ENCODE peak calls at places on chromosomes 6 and 20, in four cellular contexts. One of them, this sample, is unnamed.

GRCh38 chr6:84442241-84442640 is 214.8 kb upstream of the CEP162 start:
- DNase-seq in left ventricle myocardium inferior: no peak
- DNase-seq in HCT116: no peak
- DNase-seq in psoas muscle: no peak
- DNase-seq in this sample: no peak

GRCh38 chr6:140012146-140012545 is 637.7 kb upstream of the CITED2 start:
- DNase-seq in left ventricle myocardium inferior: no peak
- DNase-seq in HCT116: no peak
- DNase-seq in psoas muscle: no peak
- DNase-seq in this sample: no peak

GRCh38 chr20:34127787-34128186 is 15.7 kb upstream of the EIF2S2 start:
- DNase-seq in left ventricle myocardium inferior: no peak
- DNase-seq in HCT116: no peak
- DNase-seq in psoas muscle: no peak
- DNase-seq in this sample: no peak

GRCh38 chr6:168122011-168122410 is 43.0 kb upstream of the FRMD1 start:
- DNase-seq in left ventricle myocardium inferior: no peak
- DNase-seq in HCT116: no peak
- DNase-seq in psoas muscle: no peak
- DNase-seq in this sample: no peak

GRCh38 chr6:2581611-2582010 is 169.1 kb downstream of the MYLK4 start:
- DNase-seq in left ventricle myocardium inferior: no peak
- DNase-seq in HCT116: no peak
- DNase-seq in psoas muscle: no peak
- DNase-seq in this sample: no peak

GRCh38 chr20:54980321-54980960 is 505.0 kb downstream of the DOK5 start:
- DNase-seq in left ventricle myocardium inferior: no peak
- DNase-seq in HCT116: no peak
- DNase-seq in psoas muscle: no peak
- DNase-seq in this sample: no peak

GRCh38 chr6:111823831-111824607 is 49.2 kb downstream of the FYN start:
- DNase-seq in left ventricle myocardium inferior: no peak
- DNase-seq in HCT116: no peak
- DNase-seq in psoas muscle: no peak
- DNase-seq in this sample: no peak

GRCh38 chr20:47479506-47479905 is 22.2 kb upstream of the NCOA3 start:
- DNase-seq in left ventricle myocardium inferior: no peak
- DNase-seq in HCT116: no peak
- DNase-seq in psoas muscle: no peak
- DNase-seq in this sample: no peak

GRCh38 chr6:160221423-160221822 is 37.2 kb downstream of the SLC22A2 start:
- DNase-seq in left ventricle myocardium inferior: no peak
- DNase-seq in HCT116: no peak
- DNase-seq in psoas muscle: no peak
- DNase-seq in this sample: no peak

GRCh38 chr6:47897233-47897632 is 115.4 kb downstream of the OPN5 start:
- DNase-seq in left ventricle myocardium inferior: no peak
- DNase-seq in HCT116: no peak
- DNase-seq in psoas muscle: no peak
- DNase-seq in this sample: no peak

GRCh38 chr6:36368921-36369880 is 18.3 kb downstream of the ETV7 start:
- DNase-seq in left ventricle myocardium inferior: no peak
- DNase-seq in HCT116: no peak
- DNase-seq in psoas muscle: peak; percentile 72
- DNase-seq in this sample: peak; percentile 35

GRCh38 chr6:108675226-108676160 is 114.8 kb downstream of the FOXO3 start:
- DNase-seq in left ventricle myocardium inferior: no peak
- DNase-seq in HCT116: no peak
- DNase-seq in psoas muscle: no peak
- DNase-seq in this sample: no peak

GRCh38 chr6:30787954-30788353 is 43.6 kb upstream of the IER3 start:
- DNase-seq in left ventricle myocardium inferior: no peak
- DNase-seq in HCT116: no peak
- DNase-seq in psoas muscle: no peak
- DNase-seq in this sample: no peak

GRCh38 chr6:87473419-87473903 is 687 bp downstream of the SLC35A1 start:
- DNase-seq in left ventricle myocardium inferior: no peak
- DNase-seq in HCT116: no peak
- DNase-seq in psoas muscle: no peak
- DNase-seq in this sample: peak; percentile 22

GRCh38 chr6:87472525-87473418 is at the start of gene SLC35A1:
- DNase-seq in left ventricle myocardium inferior: peak; percentile 87
- DNase-seq in HCT116: peak; percentile 74
- DNase-seq in psoas muscle: peak; percentile 93
- DNase-seq in this sample: peak; percentile 87
- TF ChIP-seq CTCF in left ventricle myocardium inferior: peak; percentile 54
- TF ChIP-seq CTCF in HCT116: no peak
- TF ChIP-seq CTCF in psoas muscle: peak; percentile 24
- TF ChIP-seq CTCF in this sample: peak; percentile 19

GRCh38 chr6:103273048-103273447 is 1586.7 kb downstream of the HACE1 start:
- DNase-seq in left ventricle myocardium inferior: no peak
- DNase-seq in HCT116: peak; percentile 56
- DNase-seq in psoas muscle: no peak
- DNase-seq in this sample: no peak
- TF ChIP-seq CTCF in left ventricle myocardium inferior: peak; percentile 58
- TF ChIP-seq CTCF in HCT116: peak; percentile 65
- TF ChIP-seq CTCF in psoas muscle: peak; percentile 22
- TF ChIP-seq CTCF in this sample: peak; percentile 31

DNA sequence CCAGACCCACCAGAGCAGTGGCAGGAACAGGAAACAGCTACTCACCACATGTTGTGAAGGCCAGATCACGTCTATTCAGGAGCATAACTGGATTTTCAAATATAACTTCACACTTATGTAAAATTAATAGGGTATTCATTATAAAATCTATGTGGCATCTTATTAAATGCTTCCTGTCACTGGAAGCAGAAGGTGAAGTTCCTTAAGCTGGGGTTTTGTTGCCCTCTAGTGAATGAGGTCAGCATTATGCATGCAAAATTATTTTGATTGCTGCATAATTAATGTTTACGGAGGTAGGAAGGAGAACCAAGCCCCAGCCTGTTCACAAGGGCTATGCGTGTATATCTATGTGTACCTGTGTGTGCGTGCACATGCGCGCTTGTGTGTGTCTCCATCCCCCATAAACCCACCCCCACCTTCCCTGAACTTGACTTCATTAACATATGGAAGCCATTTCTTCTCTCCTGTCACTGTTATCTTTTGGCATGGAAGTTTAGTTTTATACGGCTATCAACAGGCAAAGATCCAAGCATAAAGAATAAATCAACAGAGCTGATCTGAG is 90.3 kb upstream of the CDH4 start:
- DNase-seq in left ventricle myocardium inferior: no peak
- DNase-seq in HCT116: no peak
- DNase-seq in psoas muscle: no peak
- DNase-seq in this sample: no peak
- TF ChIP-seq CTCF in left ventricle myocardium inferior: peak; percentile 21
- TF ChIP-seq CTCF in HCT116: no peak
- TF ChIP-seq CTCF in psoas muscle: no peak
- TF ChIP-seq CTCF in this sample: no peak

DNA sequence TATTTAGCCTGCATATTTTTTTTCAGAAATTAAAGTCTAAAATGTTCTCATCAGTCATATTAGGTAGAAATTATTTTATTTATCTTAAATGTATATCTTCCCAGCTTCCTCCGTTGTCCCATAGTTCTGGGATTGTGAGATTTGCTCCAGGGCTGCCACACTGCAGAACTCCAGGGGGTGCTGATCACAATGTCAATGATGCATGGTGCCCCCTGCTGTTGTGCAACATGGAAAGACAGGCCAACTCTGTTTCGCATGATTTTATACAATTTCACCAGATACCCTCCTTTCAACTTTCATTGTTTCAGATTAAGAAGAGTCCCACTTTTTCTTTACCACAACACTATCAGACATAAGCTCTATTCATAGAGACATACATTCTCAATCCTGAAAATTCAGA is 35.9 kb downstream of the ID4 start:
- DNase-seq in left ventricle myocardium inferior: no peak
- DNase-seq in HCT116: no peak
- DNase-seq in psoas muscle: no peak
- DNase-seq in this sample: peak; percentile 53
- TF ChIP-seq CTCF in left ventricle myocardium inferior: no peak
- TF ChIP-seq CTCF in HCT116: peak; percentile 57
- TF ChIP-seq CTCF in psoas muscle: no peak
- TF ChIP-seq CTCF in this sample: peak; percentile 58

GRCh38 chr6:7173843-7174503 is 66.2 kb downstream of the RREB1 start:
- DNase-seq in left ventricle myocardium inferior: no peak
- DNase-seq in HCT116: no peak
- DNase-seq in psoas muscle: no peak
- DNase-seq in this sample: no peak
- TF ChIP-seq CTCF in left ventricle myocardium inferior: no peak
- TF ChIP-seq CTCF in HCT116: no peak
- TF ChIP-seq CTCF in psoas muscle: no peak
- TF ChIP-seq CTCF in this sample: no peak

DNA sequence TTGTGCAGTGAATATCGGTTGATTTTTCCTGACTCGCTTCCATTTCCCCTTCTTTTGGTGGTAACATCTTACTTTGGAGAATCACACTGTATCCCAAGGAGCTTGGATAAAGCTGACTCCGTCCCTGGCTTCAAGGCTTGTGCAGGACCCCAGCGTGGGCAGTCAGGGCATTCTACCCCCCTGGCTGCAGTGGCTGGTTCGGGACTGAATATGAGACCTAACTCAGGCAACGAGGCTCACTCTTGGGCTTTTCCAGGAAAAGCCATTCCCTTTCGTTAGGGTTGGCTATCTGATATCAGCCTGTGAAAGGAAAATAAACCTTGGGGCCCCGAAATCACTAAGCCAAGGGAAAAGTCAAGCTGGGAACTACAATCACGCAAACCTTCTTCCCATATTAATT is 30.1 kb upstream of the GJA1 start:
- DNase-seq in left ventricle myocardium inferior: no peak
- DNase-seq in HCT116: no peak
- DNase-seq in psoas muscle: no peak
- DNase-seq in this sample: no peak
- TF ChIP-seq CTCF in left ventricle myocardium inferior: no peak
- TF ChIP-seq CTCF in HCT116: no peak
- TF ChIP-seq CTCF in psoas muscle: no peak
- TF ChIP-seq CTCF in this sample: no peak

GRCh38 chr20:1533059-1533458 is 24.4 kb downstream of the SIRPD start:
- DNase-seq in left ventricle myocardium inferior: no peak
- DNase-seq in HCT116: no peak
- DNase-seq in psoas muscle: no peak
- DNase-seq in this sample: no peak
- TF ChIP-seq CTCF in left ventricle myocardium inferior: no peak
- TF ChIP-seq CTCF in HCT116: no peak
- TF ChIP-seq CTCF in psoas muscle: no peak
- TF ChIP-seq CTCF in this sample: no peak

DNA sequence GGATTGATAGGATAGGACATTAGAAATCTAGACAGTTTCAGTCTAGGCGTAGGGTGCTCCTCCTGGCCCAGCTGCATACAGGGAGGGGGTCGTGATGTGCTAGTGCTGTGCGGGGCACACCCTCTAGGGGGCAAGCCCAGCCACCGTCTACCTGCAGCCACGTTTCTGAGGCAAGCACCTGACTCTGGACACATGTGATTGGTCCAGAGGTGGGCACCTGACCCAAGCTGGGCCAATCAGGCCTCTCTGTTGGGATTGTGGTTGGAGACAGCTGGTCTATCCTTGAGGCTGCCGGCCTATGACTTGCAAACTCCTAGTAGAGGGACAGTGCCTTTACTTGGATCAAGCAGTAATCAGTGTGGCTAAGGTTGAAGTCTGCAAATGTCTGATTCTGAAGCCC is 317.1 kb downstream of the BMP7 start:
- DNase-seq in left ventricle myocardium inferior: no peak
- DNase-seq in HCT116: peak; percentile 22
- DNase-seq in psoas muscle: no peak
- DNase-seq in this sample: no peak
- TF ChIP-seq CTCF in left ventricle myocardium inferior: no peak
- TF ChIP-seq CTCF in HCT116: peak; percentile 32
- TF ChIP-seq CTCF in psoas muscle: no peak
- TF ChIP-seq CTCF in this sample: no peak

DNA sequence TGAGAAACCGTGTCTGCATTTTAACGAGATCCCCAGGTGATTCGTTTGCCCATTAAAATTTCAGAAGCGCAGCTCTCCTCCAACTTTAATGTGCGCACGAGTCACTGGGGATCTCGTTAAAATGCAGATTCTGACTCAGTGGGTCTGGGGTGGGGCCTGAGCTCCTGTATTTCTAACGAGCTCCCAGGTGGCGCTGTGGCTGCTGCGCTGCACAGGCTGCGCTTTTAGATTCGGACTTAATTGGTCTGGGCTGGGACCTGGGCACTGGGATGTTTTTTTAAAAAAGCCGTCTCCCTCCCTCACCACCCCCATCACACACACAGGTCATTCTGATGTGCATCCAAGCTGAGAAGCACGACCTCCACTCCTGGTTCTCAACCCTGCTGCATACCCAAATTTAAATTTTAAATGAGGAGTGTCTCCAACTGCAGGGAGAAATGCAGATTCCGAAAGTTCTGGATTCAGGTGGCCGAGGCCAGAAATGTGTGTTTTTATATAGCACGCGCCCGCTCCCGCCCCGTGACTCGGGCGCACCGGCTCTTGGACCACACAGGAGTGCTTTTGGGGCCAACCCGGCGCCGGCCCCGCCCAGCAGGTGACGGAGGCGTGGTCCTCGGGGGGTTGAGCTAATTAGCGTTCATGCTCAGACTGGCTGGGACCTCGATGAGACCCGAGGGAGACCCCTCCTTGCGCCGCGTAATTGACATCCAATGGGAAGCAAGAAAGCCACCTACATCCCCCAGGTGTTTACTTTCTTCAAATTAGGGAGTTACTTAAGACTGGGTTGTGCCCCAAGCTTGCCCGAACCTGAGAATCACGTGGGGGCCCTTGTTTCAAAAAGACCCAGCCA is 85.8 kb downstream of the ZFP64 start:
- DNase-seq in left ventricle myocardium inferior: no peak
- DNase-seq in HCT116: no peak
- DNase-seq in psoas muscle: no peak
- DNase-seq in this sample: no peak
- TF ChIP-seq CTCF in left ventricle myocardium inferior: no peak
- TF ChIP-seq CTCF in HCT116: peak; percentile 30
- TF ChIP-seq CTCF in psoas muscle: no peak
- TF ChIP-seq CTCF in this sample: no peak

DNA sequence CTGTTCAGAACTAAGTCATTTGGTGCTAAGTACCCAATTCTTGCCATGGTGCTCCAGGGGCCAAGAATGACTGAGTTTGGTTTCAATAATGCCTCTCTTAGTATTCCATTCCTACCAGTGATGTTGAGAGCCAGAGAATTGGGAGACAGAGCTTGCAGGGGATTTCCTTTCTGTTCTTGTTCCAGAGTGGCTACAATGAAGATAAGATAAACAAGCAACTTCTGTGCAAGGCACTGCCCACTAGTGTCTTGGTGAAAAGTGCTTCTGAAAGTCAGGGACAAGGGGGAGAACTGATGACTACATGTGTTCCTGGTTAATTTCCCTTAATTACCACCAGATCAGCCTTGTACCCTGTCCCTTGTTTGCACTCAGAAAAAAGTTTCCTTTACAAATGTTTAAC is 421.6 kb downstream of the BCKDHB start:
- DNase-seq in left ventricle myocardium inferior: no peak
- DNase-seq in HCT116: no peak
- DNase-seq in psoas muscle: no peak
- DNase-seq in this sample: peak; percentile 4
- TF ChIP-seq CTCF in left ventricle myocardium inferior: no peak
- TF ChIP-seq CTCF in HCT116: no peak
- TF ChIP-seq CTCF in psoas muscle: no peak
- TF ChIP-seq CTCF in this sample: no peak

This sample was measured in Calu3.